ENCODE peak calls at places on chromosomes 3 and 15, in ten cellular contexts. One of them, this sample, is unnamed.

GRCh38 chr3:187738400-187739124 is 6.7 kb downstream of the BCL6 start:
- DNase-seq in spleen: peak
- DNase-seq in iris pigment epithelial cell: peak
- DNase-seq in NCI-H524 treated with DMSO at 0.1 percent for 48 hours: peak
- DNase-seq in CD8-positive, alpha-beta memory T cell: peak
- DNase-seq in mucosa of descending colon: peak
- DNase-seq in stimulated activated CD8-positive, alpha-beta memory T cell treated with anti-CD3 and anti-CD28 coated beads, Interleukin-12 subunit alpha, Interleukin-12 subunit beta, amount 100 ng/mL, for 4 hours: peak
- DNase-seq in H54: peak
- DNase-seq in PC-3: peak
- DNase-seq in activated CD4-positive, alpha-beta T cell treated with anti-CD3 and anti-CD28 coated beads, Interleukin-2, amount 10 ng/mL, durations not matched to agents 7 days and 5 days: peak
- DNase-seq in this sample: peak

GRCh38 chr3:27568393-27568792 is 84.2 kb upstream of the SLC4A7 start:
- DNase-seq in spleen: no peak
- DNase-seq in iris pigment epithelial cell: peak
- DNase-seq in NCI-H524 treated with DMSO at 0.1 percent for 48 hours: no peak
- DNase-seq in CD8-positive, alpha-beta memory T cell: no peak
- DNase-seq in mucosa of descending colon: no peak
- DNase-seq in stimulated activated CD8-positive, alpha-beta memory T cell treated with anti-CD3 and anti-CD28 coated beads, Interleukin-12 subunit alpha, Interleukin-12 subunit beta, amount 100 ng/mL, for 4 hours: no peak
- DNase-seq in H54: peak
- DNase-seq in PC-3: peak
- DNase-seq in activated CD4-positive, alpha-beta T cell treated with anti-CD3 and anti-CD28 coated beads, Interleukin-2, amount 10 ng/mL, durations not matched to agents 7 days and 5 days: no peak
- DNase-seq in this sample: no peak

GRCh38 chr15:100438570-100438969 is 90.2 kb downstream of the CERS3 start:
- DNase-seq in spleen: peak
- DNase-seq in iris pigment epithelial cell: peak
- DNase-seq in NCI-H524 treated with DMSO at 0.1 percent for 48 hours: peak
- DNase-seq in CD8-positive, alpha-beta memory T cell: no peak
- DNase-seq in mucosa of descending colon: peak
- DNase-seq in stimulated activated CD8-positive, alpha-beta memory T cell treated with anti-CD3 and anti-CD28 coated beads, Interleukin-12 subunit alpha, Interleukin-12 subunit beta, amount 100 ng/mL, for 4 hours: no peak
- DNase-seq in H54: no peak
- DNase-seq in PC-3: peak
- DNase-seq in activated CD4-positive, alpha-beta T cell treated with anti-CD3 and anti-CD28 coated beads, Interleukin-2, amount 10 ng/mL, durations not matched to agents 7 days and 5 days: no peak
- DNase-seq in this sample: peak

GRCh38 chr3:174495928-174496327 is 363.2 kb upstream of the NAALADL2 start:
- DNase-seq in spleen: no peak
- DNase-seq in iris pigment epithelial cell: no peak
- DNase-seq in NCI-H524 treated with DMSO at 0.1 percent for 48 hours: no peak
- DNase-seq in CD8-positive, alpha-beta memory T cell: no peak
- DNase-seq in mucosa of descending colon: no peak
- DNase-seq in stimulated activated CD8-positive, alpha-beta memory T cell treated with anti-CD3 and anti-CD28 coated beads, Interleukin-12 subunit alpha, Interleukin-12 subunit beta, amount 100 ng/mL, for 4 hours: no peak
- DNase-seq in H54: no peak
- DNase-seq in PC-3: no peak
- DNase-seq in activated CD4-positive, alpha-beta T cell treated with anti-CD3 and anti-CD28 coated beads, Interleukin-2, amount 10 ng/mL, durations not matched to agents 7 days and 5 days: no peak
- DNase-seq in this sample: no peak

GRCh38 chr15:79090487-79091203 is at the start of gene RASGRF1:
- DNase-seq in spleen: no peak
- DNase-seq in iris pigment epithelial cell: peak
- DNase-seq in NCI-H524 treated with DMSO at 0.1 percent for 48 hours: no peak
- DNase-seq in CD8-positive, alpha-beta memory T cell: no peak
- DNase-seq in mucosa of descending colon: no peak
- DNase-seq in stimulated activated CD8-positive, alpha-beta memory T cell treated with anti-CD3 and anti-CD28 coated beads, Interleukin-12 subunit alpha, Interleukin-12 subunit beta, amount 100 ng/mL, for 4 hours: no peak
- DNase-seq in H54: no peak
- DNase-seq in PC-3: no peak
- DNase-seq in activated CD4-positive, alpha-beta T cell treated with anti-CD3 and anti-CD28 coated beads, Interleukin-2, amount 10 ng/mL, durations not matched to agents 7 days and 5 days: no peak
- DNase-seq in this sample: no peak

GRCh38 chr15:72787521-72787920 is 4.0 kb upstream of the ADPGK start:
- DNase-seq in spleen: no peak
- DNase-seq in iris pigment epithelial cell: no peak
- DNase-seq in NCI-H524 treated with DMSO at 0.1 percent for 48 hours: no peak
- DNase-seq in CD8-positive, alpha-beta memory T cell: no peak
- DNase-seq in mucosa of descending colon: no peak
- DNase-seq in stimulated activated CD8-positive, alpha-beta memory T cell treated with anti-CD3 and anti-CD28 coated beads, Interleukin-12 subunit alpha, Interleukin-12 subunit beta, amount 100 ng/mL, for 4 hours: no peak
- DNase-seq in H54: no peak
- DNase-seq in PC-3: no peak
- DNase-seq in activated CD4-positive, alpha-beta T cell treated with anti-CD3 and anti-CD28 coated beads, Interleukin-2, amount 10 ng/mL, durations not matched to agents 7 days and 5 days: no peak
- DNase-seq in this sample: no peak

GRCh38 chr3:28800203-28800602 is 451.6 kb upstream of the AZI2 start:
- DNase-seq in spleen: no peak
- DNase-seq in iris pigment epithelial cell: no peak
- DNase-seq in NCI-H524 treated with DMSO at 0.1 percent for 48 hours: no peak
- DNase-seq in CD8-positive, alpha-beta memory T cell: no peak
- DNase-seq in mucosa of descending colon: no peak
- DNase-seq in stimulated activated CD8-positive, alpha-beta memory T cell treated with anti-CD3 and anti-CD28 coated beads, Interleukin-12 subunit alpha, Interleukin-12 subunit beta, amount 100 ng/mL, for 4 hours: no peak
- DNase-seq in H54: no peak
- DNase-seq in PC-3: no peak
- DNase-seq in activated CD4-positive, alpha-beta T cell treated with anti-CD3 and anti-CD28 coated beads, Interleukin-2, amount 10 ng/mL, durations not matched to agents 7 days and 5 days: no peak
- DNase-seq in this sample: no peak

GRCh38 chr15:89307791-89308190 is 26.8 kb downstream of the POLG start:
- DNase-seq in spleen: no peak
- DNase-seq in iris pigment epithelial cell: peak
- DNase-seq in NCI-H524 treated with DMSO at 0.1 percent for 48 hours: no peak
- DNase-seq in CD8-positive, alpha-beta memory T cell: no peak
- DNase-seq in mucosa of descending colon: no peak
- DNase-seq in stimulated activated CD8-positive, alpha-beta memory T cell treated with anti-CD3 and anti-CD28 coated beads, Interleukin-12 subunit alpha, Interleukin-12 subunit beta, amount 100 ng/mL, for 4 hours: no peak
- DNase-seq in H54: no peak
- DNase-seq in PC-3: no peak
- DNase-seq in activated CD4-positive, alpha-beta T cell treated with anti-CD3 and anti-CD28 coated beads, Interleukin-2, amount 10 ng/mL, durations not matched to agents 7 days and 5 days: no peak
- DNase-seq in this sample: no peak

GRCh38 chr3:151197981-151198767 is 4.8 kb downstream of the GPR171 start:
- DNase-seq in spleen: no peak
- DNase-seq in iris pigment epithelial cell: peak
- DNase-seq in NCI-H524 treated with DMSO at 0.1 percent for 48 hours: no peak
- DNase-seq in CD8-positive, alpha-beta memory T cell: no peak
- DNase-seq in mucosa of descending colon: no peak
- DNase-seq in stimulated activated CD8-positive, alpha-beta memory T cell treated with anti-CD3 and anti-CD28 coated beads, Interleukin-12 subunit alpha, Interleukin-12 subunit beta, amount 100 ng/mL, for 4 hours: no peak
- DNase-seq in H54: no peak
- DNase-seq in PC-3: no peak
- DNase-seq in activated CD4-positive, alpha-beta T cell treated with anti-CD3 and anti-CD28 coated beads, Interleukin-2, amount 10 ng/mL, durations not matched to agents 7 days and 5 days: no peak
- DNase-seq in this sample: no peak

GRCh38 chr15:25068696-25069095 is 113.9 kb downstream of the SNRPN start:
- DNase-seq in spleen: no peak
- DNase-seq in iris pigment epithelial cell: no peak
- DNase-seq in NCI-H524 treated with DMSO at 0.1 percent for 48 hours: no peak
- DNase-seq in CD8-positive, alpha-beta memory T cell: no peak
- DNase-seq in mucosa of descending colon: no peak
- DNase-seq in stimulated activated CD8-positive, alpha-beta memory T cell treated with anti-CD3 and anti-CD28 coated beads, Interleukin-12 subunit alpha, Interleukin-12 subunit beta, amount 100 ng/mL, for 4 hours: no peak
- DNase-seq in H54: no peak
- DNase-seq in PC-3: no peak
- DNase-seq in activated CD4-positive, alpha-beta T cell treated with anti-CD3 and anti-CD28 coated beads, Interleukin-2, amount 10 ng/mL, durations not matched to agents 7 days and 5 days: no peak
- DNase-seq in this sample: no peak

GRCh38 chr3:188380722-188381121 is 226.8 kb downstream of the LPP start:
- DNase-seq in spleen: no peak
- DNase-seq in iris pigment epithelial cell: no peak
- DNase-seq in NCI-H524 treated with DMSO at 0.1 percent for 48 hours: no peak
- DNase-seq in CD8-positive, alpha-beta memory T cell: no peak
- DNase-seq in mucosa of descending colon: no peak
- DNase-seq in stimulated activated CD8-positive, alpha-beta memory T cell treated with anti-CD3 and anti-CD28 coated beads, Interleukin-12 subunit alpha, Interleukin-12 subunit beta, amount 100 ng/mL, for 4 hours: no peak
- DNase-seq in H54: no peak
- DNase-seq in PC-3: no peak
- DNase-seq in activated CD4-positive, alpha-beta T cell treated with anti-CD3 and anti-CD28 coated beads, Interleukin-2, amount 10 ng/mL, durations not matched to agents 7 days and 5 days: no peak
- DNase-seq in this sample: no peak

GRCh38 chr3:42780892-42781700 is 8.0 kb upstream of the CCDC13 start:
- DNase-seq in spleen: no peak
- DNase-seq in iris pigment epithelial cell: peak
- DNase-seq in NCI-H524 treated with DMSO at 0.1 percent for 48 hours: peak
- DNase-seq in CD8-positive, alpha-beta memory T cell: no peak
- DNase-seq in mucosa of descending colon: no peak
- DNase-seq in stimulated activated CD8-positive, alpha-beta memory T cell treated with anti-CD3 and anti-CD28 coated beads, Interleukin-12 subunit alpha, Interleukin-12 subunit beta, amount 100 ng/mL, for 4 hours: no peak
- DNase-seq in H54: peak
- DNase-seq in PC-3: peak
- DNase-seq in activated CD4-positive, alpha-beta T cell treated with anti-CD3 and anti-CD28 coated beads, Interleukin-2, amount 10 ng/mL, durations not matched to agents 7 days and 5 days: peak
- DNase-seq in this sample: peak

GRCh38 chr3:129068291-129068886 is 7.8 kb downstream of the GP9 start:
- DNase-seq in spleen: no peak
- DNase-seq in iris pigment epithelial cell: peak
- DNase-seq in NCI-H524 treated with DMSO at 0.1 percent for 48 hours: no peak
- DNase-seq in CD8-positive, alpha-beta memory T cell: no peak
- DNase-seq in mucosa of descending colon: peak
- DNase-seq in stimulated activated CD8-positive, alpha-beta memory T cell treated with anti-CD3 and anti-CD28 coated beads, Interleukin-12 subunit alpha, Interleukin-12 subunit beta, amount 100 ng/mL, for 4 hours: no peak
- DNase-seq in H54: no peak
- DNase-seq in PC-3: no peak
- DNase-seq in activated CD4-positive, alpha-beta T cell treated with anti-CD3 and anti-CD28 coated beads, Interleukin-2, amount 10 ng/mL, durations not matched to agents 7 days and 5 days: no peak
- DNase-seq in this sample: no peak

GRCh38 chr3:13451301-13451673 is 28.8 kb upstream of the HDAC11 start:
- DNase-seq in spleen: no peak
- DNase-seq in iris pigment epithelial cell: no peak
- DNase-seq in NCI-H524 treated with DMSO at 0.1 percent for 48 hours: no peak
- DNase-seq in CD8-positive, alpha-beta memory T cell: peak
- DNase-seq in mucosa of descending colon: no peak
- DNase-seq in stimulated activated CD8-positive, alpha-beta memory T cell treated with anti-CD3 and anti-CD28 coated beads, Interleukin-12 subunit alpha, Interleukin-12 subunit beta, amount 100 ng/mL, for 4 hours: peak
- DNase-seq in H54: peak
- DNase-seq in PC-3: peak
- DNase-seq in activated CD4-positive, alpha-beta T cell treated with anti-CD3 and anti-CD28 coated beads, Interleukin-2, amount 10 ng/mL, durations not matched to agents 7 days and 5 days: peak
- DNase-seq in this sample: no peak

GRCh38 chr3:168095611-168096209 is at the start of gene GOLIM4:
- DNase-seq in spleen: peak
- DNase-seq in iris pigment epithelial cell: peak
- DNase-seq in NCI-H524 treated with DMSO at 0.1 percent for 48 hours: peak
- DNase-seq in CD8-positive, alpha-beta memory T cell: peak
- DNase-seq in mucosa of descending colon: peak
- DNase-seq in stimulated activated CD8-positive, alpha-beta memory T cell treated with anti-CD3 and anti-CD28 coated beads, Interleukin-12 subunit alpha, Interleukin-12 subunit beta, amount 100 ng/mL, for 4 hours: peak
- DNase-seq in H54: peak
- DNase-seq in PC-3: peak
- DNase-seq in activated CD4-positive, alpha-beta T cell treated with anti-CD3 and anti-CD28 coated beads, Interleukin-2, amount 10 ng/mL, durations not matched to agents 7 days and 5 days: peak
- DNase-seq in this sample: peak

GRCh38 chr3:146184616-146185015 is 23.6 kb upstream of the PLOD2 start:
- DNase-seq in spleen: no peak
- DNase-seq in iris pigment epithelial cell: no peak
- DNase-seq in NCI-H524 treated with DMSO at 0.1 percent for 48 hours: no peak
- DNase-seq in CD8-positive, alpha-beta memory T cell: no peak
- DNase-seq in mucosa of descending colon: no peak
- DNase-seq in stimulated activated CD8-positive, alpha-beta memory T cell treated with anti-CD3 and anti-CD28 coated beads, Interleukin-12 subunit alpha, Interleukin-12 subunit beta, amount 100 ng/mL, for 4 hours: no peak
- DNase-seq in H54: no peak
- DNase-seq in PC-3: peak
- DNase-seq in activated CD4-positive, alpha-beta T cell treated with anti-CD3 and anti-CD28 coated beads, Interleukin-2, amount 10 ng/mL, durations not matched to agents 7 days and 5 days: no peak
- DNase-seq in this sample: no peak

GRCh38 chr3:3699816-3700633 is 99.2 kb upstream of the LRRN1 start:
- DNase-seq in spleen: no peak
- DNase-seq in iris pigment epithelial cell: peak
- DNase-seq in NCI-H524 treated with DMSO at 0.1 percent for 48 hours: no peak
- DNase-seq in CD8-positive, alpha-beta memory T cell: no peak
- DNase-seq in mucosa of descending colon: no peak
- DNase-seq in stimulated activated CD8-positive, alpha-beta memory T cell treated with anti-CD3 and anti-CD28 coated beads, Interleukin-12 subunit alpha, Interleukin-12 subunit beta, amount 100 ng/mL, for 4 hours: no peak
- DNase-seq in H54: no peak
- DNase-seq in PC-3: no peak
- DNase-seq in activated CD4-positive, alpha-beta T cell treated with anti-CD3 and anti-CD28 coated beads, Interleukin-2, amount 10 ng/mL, durations not matched to agents 7 days and 5 days: no peak
- DNase-seq in this sample: no peak

GRCh38 chr3:165192610-165193192 is 3.5 kb downstream of the SLITRK3 start:
- DNase-seq in spleen: no peak
- DNase-seq in iris pigment epithelial cell: no peak
- DNase-seq in NCI-H524 treated with DMSO at 0.1 percent for 48 hours: no peak
- DNase-seq in CD8-positive, alpha-beta memory T cell: no peak
- DNase-seq in mucosa of descending colon: no peak
- DNase-seq in stimulated activated CD8-positive, alpha-beta memory T cell treated with anti-CD3 and anti-CD28 coated beads, Interleukin-12 subunit alpha, Interleukin-12 subunit beta, amount 100 ng/mL, for 4 hours: no peak
- DNase-seq in H54: no peak
- DNase-seq in PC-3: no peak
- DNase-seq in activated CD4-positive, alpha-beta T cell treated with anti-CD3 and anti-CD28 coated beads, Interleukin-2, amount 10 ng/mL, durations not matched to agents 7 days and 5 days: no peak
- DNase-seq in this sample: no peak

GRCh38 chr3:66536791-66537190 is 36.0 kb upstream of the LRIG1 start:
- DNase-seq in spleen: no peak
- DNase-seq in iris pigment epithelial cell: no peak
- DNase-seq in NCI-H524 treated with DMSO at 0.1 percent for 48 hours: no peak
- DNase-seq in CD8-positive, alpha-beta memory T cell: no peak
- DNase-seq in mucosa of descending colon: no peak
- DNase-seq in stimulated activated CD8-positive, alpha-beta memory T cell treated with anti-CD3 and anti-CD28 coated beads, Interleukin-12 subunit alpha, Interleukin-12 subunit beta, amount 100 ng/mL, for 4 hours: no peak
- DNase-seq in H54: no peak
- DNase-seq in PC-3: no peak
- DNase-seq in activated CD4-positive, alpha-beta T cell treated with anti-CD3 and anti-CD28 coated beads, Interleukin-2, amount 10 ng/mL, durations not matched to agents 7 days and 5 days: no peak
- DNase-seq in this sample: no peak

GRCh38 chr3:45795882-45796765 is at the start of gene SLC6A20:
- DNase-seq in spleen: no peak
- DNase-seq in iris pigment epithelial cell: no peak
- DNase-seq in NCI-H524 treated with DMSO at 0.1 percent for 48 hours: no peak
- DNase-seq in CD8-positive, alpha-beta memory T cell: no peak
- DNase-seq in mucosa of descending colon: no peak
- DNase-seq in stimulated activated CD8-positive, alpha-beta memory T cell treated with anti-CD3 and anti-CD28 coated beads, Interleukin-12 subunit alpha, Interleukin-12 subunit beta, amount 100 ng/mL, for 4 hours: no peak
- DNase-seq in H54: no peak
- DNase-seq in PC-3: no peak
- DNase-seq in activated CD4-positive, alpha-beta T cell treated with anti-CD3 and anti-CD28 coated beads, Interleukin-2, amount 10 ng/mL, durations not matched to agents 7 days and 5 days: no peak
- DNase-seq in this sample: no peak

GRCh38 chr3:193029800-193030199 is 112.1 kb upstream of the MB21D2 start:
- DNase-seq in spleen: no peak
- DNase-seq in iris pigment epithelial cell: no peak
- DNase-seq in NCI-H524 treated with DMSO at 0.1 percent for 48 hours: no peak
- DNase-seq in CD8-positive, alpha-beta memory T cell: no peak
- DNase-seq in mucosa of descending colon: no peak
- DNase-seq in stimulated activated CD8-positive, alpha-beta memory T cell treated with anti-CD3 and anti-CD28 coated beads, Interleukin-12 subunit alpha, Interleukin-12 subunit beta, amount 100 ng/mL, for 4 hours: no peak
- DNase-seq in H54: no peak
- DNase-seq in PC-3: peak
- DNase-seq in activated CD4-positive, alpha-beta T cell treated with anti-CD3 and anti-CD28 coated beads, Interleukin-2, amount 10 ng/mL, durations not matched to agents 7 days and 5 days: no peak
- DNase-seq in this sample: no peak

GRCh38 chr15:63439536-63440264 is 58.1 kb upstream of the CA12 start:
- DNase-seq in spleen: no peak
- DNase-seq in iris pigment epithelial cell: no peak
- DNase-seq in NCI-H524 treated with DMSO at 0.1 percent for 48 hours: no peak
- DNase-seq in CD8-positive, alpha-beta memory T cell: no peak
- DNase-seq in mucosa of descending colon: no peak
- DNase-seq in stimulated activated CD8-positive, alpha-beta memory T cell treated with anti-CD3 and anti-CD28 coated beads, Interleukin-12 subunit alpha, Interleukin-12 subunit beta, amount 100 ng/mL, for 4 hours: no peak
- DNase-seq in H54: peak
- DNase-seq in PC-3: peak
- DNase-seq in activated CD4-positive, alpha-beta T cell treated with anti-CD3 and anti-CD28 coated beads, Interleukin-2, amount 10 ng/mL, durations not matched to agents 7 days and 5 days: no peak
- DNase-seq in this sample: no peak

GRCh38 chr15:91861223-91861622 is 7.7 kb downstream of the SLCO3A1 start:
- DNase-seq in spleen: no peak
- DNase-seq in iris pigment epithelial cell: no peak
- DNase-seq in NCI-H524 treated with DMSO at 0.1 percent for 48 hours: no peak
- DNase-seq in CD8-positive, alpha-beta memory T cell: no peak
- DNase-seq in mucosa of descending colon: no peak
- DNase-seq in stimulated activated CD8-positive, alpha-beta memory T cell treated with anti-CD3 and anti-CD28 coated beads, Interleukin-12 subunit alpha, Interleukin-12 subunit beta, amount 100 ng/mL, for 4 hours: no peak
- DNase-seq in H54: no peak
- DNase-seq in PC-3: no peak
- DNase-seq in activated CD4-positive, alpha-beta T cell treated with anti-CD3 and anti-CD28 coated beads, Interleukin-2, amount 10 ng/mL, durations not matched to agents 7 days and 5 days: no peak
- DNase-seq in this sample: peak

GRCh38 chr3:44414517-44415090 is 62.9 kb downstream of the ZNF445 start:
- DNase-seq in spleen: no peak
- DNase-seq in iris pigment epithelial cell: no peak
- DNase-seq in NCI-H524 treated with DMSO at 0.1 percent for 48 hours: no peak
- DNase-seq in CD8-positive, alpha-beta memory T cell: no peak
- DNase-seq in mucosa of descending colon: no peak
- DNase-seq in stimulated activated CD8-positive, alpha-beta memory T cell treated with anti-CD3 and anti-CD28 coated beads, Interleukin-12 subunit alpha, Interleukin-12 subunit beta, amount 100 ng/mL, for 4 hours: no peak
- DNase-seq in H54: no peak
- DNase-seq in PC-3: no peak
- DNase-seq in activated CD4-positive, alpha-beta T cell treated with anti-CD3 and anti-CD28 coated beads, Interleukin-2, amount 10 ng/mL, durations not matched to agents 7 days and 5 days: no peak
- DNase-seq in this sample: no peak

GRCh38 chr3:57816471-57817105 is 60.5 kb downstream of the SLMAP start:
- DNase-seq in spleen: no peak
- DNase-seq in iris pigment epithelial cell: no peak
- DNase-seq in NCI-H524 treated with DMSO at 0.1 percent for 48 hours: no peak
- DNase-seq in CD8-positive, alpha-beta memory T cell: no peak
- DNase-seq in mucosa of descending colon: no peak
- DNase-seq in stimulated activated CD8-positive, alpha-beta memory T cell treated with anti-CD3 and anti-CD28 coated beads, Interleukin-12 subunit alpha, Interleukin-12 subunit beta, amount 100 ng/mL, for 4 hours: no peak
- DNase-seq in H54: no peak
- DNase-seq in PC-3: peak
- DNase-seq in activated CD4-positive, alpha-beta T cell treated with anti-CD3 and anti-CD28 coated beads, Interleukin-2, amount 10 ng/mL, durations not matched to agents 7 days and 5 days: no peak
- DNase-seq in this sample: no peak

GRCh38 chr3:128416578-128417150 is 50.0 kb downstream of the DNAJB8 start:
- DNase-seq in spleen: no peak
- DNase-seq in iris pigment epithelial cell: peak
- DNase-seq in NCI-H524 treated with DMSO at 0.1 percent for 48 hours: no peak
- DNase-seq in CD8-positive, alpha-beta memory T cell: no peak
- DNase-seq in mucosa of descending colon: no peak
- DNase-seq in stimulated activated CD8-positive, alpha-beta memory T cell treated with anti-CD3 and anti-CD28 coated beads, Interleukin-12 subunit alpha, Interleukin-12 subunit beta, amount 100 ng/mL, for 4 hours: no peak
- DNase-seq in H54: peak
- DNase-seq in PC-3: peak
- DNase-seq in activated CD4-positive, alpha-beta T cell treated with anti-CD3 and anti-CD28 coated beads, Interleukin-2, amount 10 ng/mL, durations not matched to agents 7 days and 5 days: no peak
- DNase-seq in this sample: no peak

GRCh38 chr3:196016485-196016884 is 65.4 kb downstream of the TFRC start:
- DNase-seq in spleen: no peak
- DNase-seq in iris pigment epithelial cell: peak
- DNase-seq in NCI-H524 treated with DMSO at 0.1 percent for 48 hours: no peak
- DNase-seq in CD8-positive, alpha-beta memory T cell: no peak
- DNase-seq in mucosa of descending colon: no peak
- DNase-seq in stimulated activated CD8-positive, alpha-beta memory T cell treated with anti-CD3 and anti-CD28 coated beads, Interleukin-12 subunit alpha, Interleukin-12 subunit beta, amount 100 ng/mL, for 4 hours: no peak
- DNase-seq in H54: peak
- DNase-seq in PC-3: peak
- DNase-seq in activated CD4-positive, alpha-beta T cell treated with anti-CD3 and anti-CD28 coated beads, Interleukin-2, amount 10 ng/mL, durations not matched to agents 7 days and 5 days: no peak
- DNase-seq in this sample: no peak

GRCh38 chr3:69853033-69853432 is 113.8 kb downstream of the MITF start:
- DNase-seq in spleen: no peak
- DNase-seq in iris pigment epithelial cell: no peak
- DNase-seq in NCI-H524 treated with DMSO at 0.1 percent for 48 hours: no peak
- DNase-seq in CD8-positive, alpha-beta memory T cell: no peak
- DNase-seq in mucosa of descending colon: no peak
- DNase-seq in stimulated activated CD8-positive, alpha-beta memory T cell treated with anti-CD3 and anti-CD28 coated beads, Interleukin-12 subunit alpha, Interleukin-12 subunit beta, amount 100 ng/mL, for 4 hours: no peak
- DNase-seq in H54: no peak
- DNase-seq in PC-3: no peak
- DNase-seq in activated CD4-positive, alpha-beta T cell treated with anti-CD3 and anti-CD28 coated beads, Interleukin-2, amount 10 ng/mL, durations not matched to agents 7 days and 5 days: no peak
- DNase-seq in this sample: no peak

This sample was measured in OCI-LY7.